ENCODE peak calls at places on chromosomes 6 and 20, in six cellular contexts. B is non-pigmented ciliary epithelial cell; Y is HEK293T; L is germinal center; T is amniotic stem cell; X is stimulated activated CD8-positive, alpha-beta memory T cell treated with anti-CD3 and anti-CD28 coated beads, Interleukin-2, amount 100 ng/mL, for 1 hour. V is an unnamed sample.

GRCh38 chr6:52253494-52253893 is 9.2 kb upstream of the IL17F start:
- DNase-seq in B (no peak), Y (no peak), L (no peak), T (no peak), X (no peak), V (no peak)

GRCh38 chr6:159973406-159973805 is 4.5 kb downstream of the IGF2R start:
- DNase-seq in B (no peak), Y (no peak), L (no peak), T (no peak), X (no peak), V (no peak)

GRCh38 chr6:35637911-35638310 is 50.8 kb downstream of the FKBP5 start:
- DNase-seq in B (no peak), Y (no peak), L (no peak), T (no peak), X (no peak), V (peak; percentile 22)

GRCh38 chr6:140403020-140403419 is 1028.6 kb upstream of the CITED2 start:
- DNase-seq in B (no peak), Y (no peak), L (no peak), T (no peak), X (no peak), V (no peak)

GRCh38 chr6:54037277-54037779 is 73.9 kb upstream of the MLIP start:
- DNase-seq in B (no peak), Y (no peak), L (no peak), T (no peak), X (no peak), V (no peak)

GRCh38 chr20:58150772-58151171 is 77.7 kb downstream of the ANKRD60 start:
- DNase-seq in B (no peak), Y (no peak), L (peak; percentile 27), T (no peak), X (no peak), V (peak; percentile 43)

GRCh38 chr6:1144842-1145755 is 166.8 kb upstream of the FOXQ1 start:
- DNase-seq in B (no peak), Y (no peak), L (no peak), T (no peak), X (no peak), V (no peak)

GRCh38 chr6:36222924-36223323 is 26.4 kb downstream of the BRPF3 start:
- DNase-seq in B (no peak), Y (no peak), L (no peak), T (no peak), X (no peak), V (no peak)

GRCh38 chr6:159931112-159931511 is 37.8 kb upstream of the IGF2R start:
- DNase-seq in B (no peak), Y (no peak), L (no peak), T (no peak), X (no peak), V (no peak)

GRCh38 chr6:101626264-101626663 is 232.8 kb downstream of the GRIK2 start:
- DNase-seq in B (no peak), Y (no peak), L (no peak), T (no peak), X (no peak), V (no peak)

GRCh38 chr20:46814366-46815232 is 80.0 kb upstream of the EYA2 start:
- DNase-seq in B (peak; percentile 71), Y (peak; percentile 39), L (no peak), T (peak; percentile 67), X (no peak), V (no peak)